ENCODE peak calls at places on chromosomes 5 and 9, in eight cellular contexts. Z, G, Y, J, V, A, R and N are unnamed samples.

GRCh38 chr5:172441262-172441751 is 13.0 kb downstream of the SH3PXD2B start:
- DNase-seq in Z (no peak), G (no peak), Y (no peak), J (peak; percentile 39), V (no peak), A (no peak), R (peak; percentile 96), N (peak; percentile 88)

GRCh38 chr5:82119889-82120288 is 148.1 kb downstream of the ATG10 start:
- DNase-seq in Z (no peak), G (no peak), Y (no peak), J (no peak), V (no peak), A (no peak), R (no peak), N (no peak)

GRCh38 chr5:140842798-140843733 is 2.1 kb downstream of the PCDHA8 start:
- DNase-seq in Z (no peak), G (no peak), Y (no peak), J (peak; percentile 41), V (no peak), A (no peak), R (no peak), N (no peak)

GRCh38 chr9:73176450-73176875 is 24.8 kb downstream of the ANXA1 start:
- DNase-seq in Z (no peak), G (peak; percentile 68), Y (peak; percentile 39), J (no peak), V (no peak), A (peak; percentile 63), R (no peak), N (no peak)

GRCh38 chr9:137664676-137665075 is 45.9 kb downstream of the EHMT1 start:
- DNase-seq in Z (peak; percentile 61), G (no peak), Y (no peak), J (no peak), V (peak; percentile 41), A (no peak), R (no peak), N (no peak)

GRCh38 chr9:70043689-70044449 is at the start of gene MAMDC2:
- DNase-seq in Z (no peak), G (peak; percentile 76), Y (peak; percentile 46), J (peak; percentile 86), V (no peak), A (peak; percentile 59), R (peak; percentile 20), N (peak; percentile 89)

GRCh38 chr5:12645582-12645981 is 741.3 kb upstream of the CTNND2 start:
- DNase-seq in Z (no peak), G (no peak), Y (no peak), J (no peak), V (no peak), A (no peak), R (no peak), N (no peak)

GRCh38 chr5:142749321-142749720 is 20.9 kb upstream of the ARHGAP26 start:
- DNase-seq in Z (no peak), G (no peak), Y (peak; percentile 64), J (no peak), V (no peak), A (peak; percentile 81), R (no peak), N (no peak)

GRCh38 chr5:79499640-79500273 is 14.2 kb downstream of the HOMER1 start:
- DNase-seq in Z (no peak), G (no peak), Y (no peak), J (no peak), V (no peak), A (no peak), R (no peak), N (no peak)

GRCh38 chr5:167642779-167643517 is 648.5 kb upstream of the WWC1 start:
- DNase-seq in Z (no peak), G (no peak), Y (peak; percentile 97), J (no peak), V (no peak), A (peak; percentile 99), R (no peak), N (no peak)

GRCh38 chr5:50929174-50929573 is 262.7 kb downstream of the PARP8 start:
- DNase-seq in Z (no peak), G (no peak), Y (no peak), J (no peak), V (no peak), A (no peak), R (no peak), N (no peak)

GRCh38 chr5:57327934-57328333 is 154.1 kb downstream of the GPBP1 start:
- DNase-seq in Z (no peak), G (no peak), Y (peak; percentile 33), J (no peak), V (peak; percentile 29), A (peak; percentile 34), R (no peak), N (no peak)

GRCh38 chr5:169745441-169746146 is 108.5 kb downstream of the DOCK2 start:
- DNase-seq in Z (no peak), G (no peak), Y (peak; percentile 50), J (no peak), V (no peak), A (peak; percentile 91), R (no peak), N (no peak)

GRCh38 chr9:126206099-126206498 is 120.5 kb upstream of the MVB12B start:
- DNase-seq in Z (no peak), G (no peak), Y (no peak), J (no peak), V (no peak), A (no peak), R (no peak), N (no peak)

GRCh38 chr5:145946112-145946861 is 9.9 kb downstream of the SH3RF2 start:
- DNase-seq in Z (no peak), G (no peak), Y (no peak), J (no peak), V (peak; percentile 78), A (peak; percentile 98), R (peak; percentile 29), N (no peak)

GRCh38 chr5:17118631-17119030 is 98.8 kb upstream of the BASP1 start:
- DNase-seq in Z (no peak), G (no peak), Y (peak; percentile 86), J (no peak), V (peak; percentile 75), A (peak; percentile 95), R (peak; percentile 64), N (peak; percentile 44)

GRCh38 chr9:86997961-86998360 is 50.7 kb upstream of the GAS1 start:
- DNase-seq in Z (no peak), G (no peak), Y (no peak), J (no peak), V (no peak), A (no peak), R (no peak), N (no peak)

GRCh38 chr9:93259490-93260289 is 75.8 kb downstream of the WNK2 start:
- DNase-seq in Z (no peak), G (peak; percentile 72), Y (no peak), J (peak; percentile 58), V (no peak), A (no peak), R (no peak), N (no peak)

DNA sequence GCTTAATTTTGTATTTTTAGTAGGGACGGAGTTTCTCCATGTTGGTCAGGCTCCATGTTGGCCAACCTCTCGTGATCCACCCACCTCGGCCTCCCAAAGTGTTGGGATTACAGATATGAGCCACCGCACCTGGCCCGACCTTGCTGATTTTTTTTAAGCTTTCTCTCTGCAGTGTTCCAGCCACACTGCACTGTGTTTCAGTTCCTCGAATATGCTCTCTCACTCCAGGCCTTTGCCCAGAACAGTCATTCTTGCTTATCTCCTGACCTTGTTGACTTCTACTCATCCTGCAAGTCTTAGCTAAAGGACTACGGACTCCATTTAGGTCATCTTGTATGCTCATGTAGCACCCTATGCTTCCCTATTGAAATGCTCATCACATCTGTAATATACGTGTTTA is 3.3 kb downstream of the SNAPC3 start:
- DNase-seq in Z (no peak), G (no peak), Y (no peak), J (no peak), V (peak; percentile 77), A (no peak), R (peak; percentile 36), N (no peak)
- H3K4me3 ChIP-seq in Z (no peak overlapping the region), G (no peak overlapping the region), Y (no peak overlapping the region), J (no peak overlapping the region), V (no peak overlapping the region), A (no peak overlapping the region), R (no peak overlapping the region), N (no peak overlapping the region)

DNA sequence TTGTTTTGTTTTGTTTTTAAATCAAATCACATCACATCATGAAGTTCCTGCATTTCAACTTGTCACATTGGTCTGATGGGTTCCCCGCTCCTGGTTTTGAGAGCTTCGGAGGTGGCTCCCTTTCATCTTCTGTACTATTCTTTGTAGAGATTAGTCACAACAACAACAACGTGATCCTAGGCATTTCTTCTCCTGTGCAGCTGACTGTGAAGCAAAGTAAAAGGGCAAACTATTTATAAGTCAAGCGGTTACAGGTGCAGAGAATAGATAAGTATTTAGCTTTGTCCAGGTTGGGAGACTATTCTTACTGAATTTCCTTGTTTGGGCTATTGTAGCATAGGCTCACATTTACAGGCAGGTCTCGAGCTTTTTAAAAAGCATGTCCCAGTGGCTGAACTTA is 197.7 kb upstream of the CDKN2B start:
- DNase-seq in Z (no peak), G (no peak), Y (no peak), J (no peak), V (no peak), A (no peak), R (no peak), N (no peak)
- H3K4me1 ChIP-seq in Z (no peaks in the 10 kb centered on the region), G (no peaks in the 10 kb centered on the region), Y (no peaks in the 10 kb centered on the region), J (peaks cover 8% of the 10 kb centered on the region), V (peaks cover 5% of the 10 kb centered on the region), A (peaks cover 7% of the 10 kb centered on the region), R (peaks cover 3% of the 10 kb centered on the region), N (peaks cover 3% of the 10 kb centered on the region)

GRCh38 chr9:35687306-35687705 is 2.4 kb downstream of the TPM2 start:
- DNase-seq in Z (no peak), G (no peak), Y (no peak), J (no peak), V (no peak), A (no peak), R (no peak), N (no peak)
- H3K27ac ChIP-seq in Z (peak overlapping the region; percentile 92), G (no peak overlapping the region), Y (peak overlapping the region; percentile 95), J (no peak overlapping the region), V (no peak overlapping the region), A (no peak overlapping the region), R (peak overlapping the region; percentile 38), N (peak overlapping the region; percentile 76)

DNA sequence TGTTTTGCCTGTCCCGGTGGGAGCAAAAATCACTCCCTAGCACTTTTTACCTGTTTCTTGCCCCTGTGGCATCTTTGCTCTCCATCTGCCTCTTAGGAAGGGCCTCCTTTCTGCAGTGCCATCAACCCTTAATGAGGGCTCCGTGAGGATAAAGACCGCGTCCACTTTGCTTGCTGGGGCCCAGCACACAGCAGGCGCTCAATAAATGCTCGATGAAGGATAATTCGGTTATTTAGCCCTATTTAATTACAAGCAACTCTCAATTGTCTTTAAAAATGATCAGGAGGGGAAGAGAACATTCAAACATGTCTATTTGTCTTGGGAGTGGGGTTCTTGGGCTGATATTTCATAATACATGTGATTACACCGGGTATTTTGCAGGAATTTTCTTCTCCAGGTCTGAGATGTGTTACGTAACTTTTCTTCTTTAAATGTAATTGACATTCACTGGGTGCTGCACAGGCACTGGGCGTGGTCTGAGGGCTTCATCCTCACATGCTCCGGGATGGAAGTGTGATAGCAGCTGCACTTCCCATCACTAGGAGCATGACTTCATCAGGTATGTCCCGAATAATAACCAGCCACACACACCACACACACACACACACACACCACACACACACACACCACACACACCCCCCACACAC is 19.8 kb upstream of the NTNG2 start:
- DNase-seq in Z (no peak), G (no peak), Y (no peak), J (no peak), V (no peak), A (no peak), R (no peak), N (no peak)
- H3K4me3 ChIP-seq in Z (no peak overlapping the region), G (peak overlapping the region; percentile 29), Y (peak overlapping the region; percentile 5), J (no peak overlapping the region), V (no peak overlapping the region), A (no peak overlapping the region), R (no peak overlapping the region), N (no peak overlapping the region)